ENCODE peak calls at places on chromosome 12, in five cellular contexts. One of them, this sample, is unnamed.

GRCh38 chr12:26870491-26871419 is 37.8 kb upstream of the ITPR2 start:
- DNase-seq in gastrocnemius medialis: no peak
- DNase-seq in neural crest cell: no peak
- DNase-seq in progenitor cell of endocrine pancreas: no peak
- DNase-seq in fibroblast of lung: peak; percentile 64
- DNase-seq in this sample: no peak

GRCh38 chr12:31612819-31613218 is 21.9 kb upstream of the DENND5B start:
- DNase-seq in gastrocnemius medialis: no peak
- DNase-seq in neural crest cell: no peak
- DNase-seq in progenitor cell of endocrine pancreas: no peak
- DNase-seq in fibroblast of lung: no peak
- DNase-seq in this sample: no peak

GRCh38 chr12:32443491-32443890 is 44.1 kb downstream of the FGD4 start:
- DNase-seq in gastrocnemius medialis: no peak
- DNase-seq in neural crest cell: no peak
- DNase-seq in progenitor cell of endocrine pancreas: no peak
- DNase-seq in fibroblast of lung: no peak
- DNase-seq in this sample: no peak

GRCh38 chr12:3752096-3752709 is 706 bp downstream of the CRACR2A start:
- DNase-seq in gastrocnemius medialis: peak; percentile 25
- DNase-seq in neural crest cell: no peak
- DNase-seq in progenitor cell of endocrine pancreas: no peak
- DNase-seq in fibroblast of lung: peak; percentile 11
- DNase-seq in this sample: no peak

GRCh38 chr12:122368361-122369073 is 54.0 kb downstream of the CLIP1 start:
- DNase-seq in gastrocnemius medialis: no peak
- DNase-seq in neural crest cell: no peak
- DNase-seq in progenitor cell of endocrine pancreas: no peak
- DNase-seq in fibroblast of lung: peak; percentile 82
- DNase-seq in this sample: no peak

GRCh38 chr12:24039113-24039525 is 89.6 kb upstream of the SOX5 start:
- DNase-seq in gastrocnemius medialis: no peak
- DNase-seq in neural crest cell: no peak
- DNase-seq in progenitor cell of endocrine pancreas: no peak
- DNase-seq in fibroblast of lung: peak; percentile 96
- DNase-seq in this sample: no peak

GRCh38 chr12:6696690-6697583 is 3.7 kb downstream of the PIANP start:
- DNase-seq in gastrocnemius medialis: no peak
- DNase-seq in neural crest cell: no peak
- DNase-seq in progenitor cell of endocrine pancreas: no peak
- DNase-seq in fibroblast of lung: no peak
- DNase-seq in this sample: no peak

GRCh38 chr12:106459124-106459523 is 101.6 kb downstream of the POLR3B start:
- DNase-seq in gastrocnemius medialis: no peak
- DNase-seq in neural crest cell: no peak
- DNase-seq in progenitor cell of endocrine pancreas: no peak
- DNase-seq in fibroblast of lung: no peak
- DNase-seq in this sample: no peak

GRCh38 chr12:116524311-116524710 is 34.9 kb upstream of the MAP1LC3B2 start:
- DNase-seq in gastrocnemius medialis: no peak
- DNase-seq in neural crest cell: no peak
- DNase-seq in progenitor cell of endocrine pancreas: no peak
- DNase-seq in fibroblast of lung: no peak
- DNase-seq in this sample: no peak

GRCh38 chr12:79766705-79767464 is 76.1 kb upstream of the PAWR start:
- DNase-seq in gastrocnemius medialis: no peak
- DNase-seq in neural crest cell: no peak
- DNase-seq in progenitor cell of endocrine pancreas: no peak
- DNase-seq in fibroblast of lung: peak; percentile 79
- DNase-seq in this sample: no peak

GRCh38 chr12:109291531-109292341 is 17.3 kb downstream of the FOXN4 start:
- DNase-seq in gastrocnemius medialis: no peak
- DNase-seq in neural crest cell: peak; percentile 55
- DNase-seq in progenitor cell of endocrine pancreas: peak; percentile 38
- DNase-seq in fibroblast of lung: peak; percentile 41
- DNase-seq in this sample: no peak

GRCh38 chr12:95624544-95624943 is 73.3 kb upstream of the USP44 start:
- DNase-seq in gastrocnemius medialis: no peak
- DNase-seq in neural crest cell: no peak
- DNase-seq in progenitor cell of endocrine pancreas: no peak
- DNase-seq in fibroblast of lung: peak; percentile 90
- DNase-seq in this sample: no peak

GRCh38 chr12:77179515-77179914 is 114.1 kb upstream of the E2F7 start:
- DNase-seq in gastrocnemius medialis: no peak
- DNase-seq in neural crest cell: no peak
- DNase-seq in progenitor cell of endocrine pancreas: no peak
- DNase-seq in fibroblast of lung: no peak
- DNase-seq in this sample: no peak

GRCh38 chr12:50132505-50133135 is 20.6 kb downstream of the COX14 start:
- DNase-seq in gastrocnemius medialis: no peak
- DNase-seq in neural crest cell: no peak
- DNase-seq in progenitor cell of endocrine pancreas: no peak
- DNase-seq in fibroblast of lung: peak; percentile 17
- DNase-seq in this sample: no peak

GRCh38 chr12:1851126-1851791 is 30.9 kb downstream of the LRTM2 start:
- DNase-seq in gastrocnemius medialis: no peak
- DNase-seq in neural crest cell: no peak
- DNase-seq in progenitor cell of endocrine pancreas: no peak
- DNase-seq in fibroblast of lung: peak; percentile 88
- DNase-seq in this sample: no peak

GRCh38 chr12:30067156-30067555 is 283.4 kb upstream of the TMTC1 start:
- DNase-seq in gastrocnemius medialis: no peak
- DNase-seq in neural crest cell: no peak
- DNase-seq in progenitor cell of endocrine pancreas: no peak
- DNase-seq in fibroblast of lung: peak; percentile 49
- DNase-seq in this sample: no peak

GRCh38 chr12:113464852-113465719 is 6.6 kb downstream of the LHX5 start:
- DNase-seq in gastrocnemius medialis: no peak
- DNase-seq in neural crest cell: no peak
- DNase-seq in progenitor cell of endocrine pancreas: no peak
- DNase-seq in fibroblast of lung: no peak
- DNase-seq in this sample: no peak

GRCh38 chr12:84842406-84843013 is 70.1 kb downstream of the SLC6A15 start:
- DNase-seq in gastrocnemius medialis: no peak
- DNase-seq in neural crest cell: no peak
- DNase-seq in progenitor cell of endocrine pancreas: no peak
- DNase-seq in fibroblast of lung: peak; percentile 37
- DNase-seq in this sample: no peak

GRCh38 chr12:25759752-25760151 is 198.7 kb upstream of the RASSF8 start:
- DNase-seq in gastrocnemius medialis: no peak
- DNase-seq in neural crest cell: no peak
- DNase-seq in progenitor cell of endocrine pancreas: no peak
- DNase-seq in fibroblast of lung: peak; percentile 60
- DNase-seq in this sample: no peak

GRCh38 chr12:2642896-2643425 is 151.8 kb upstream of the FKBP4 start:
- DNase-seq in gastrocnemius medialis: no peak
- DNase-seq in neural crest cell: no peak
- DNase-seq in progenitor cell of endocrine pancreas: no peak
- DNase-seq in fibroblast of lung: no peak
- DNase-seq in this sample: no peak

GRCh38 chr12:52441320-52441911 is 7.2 kb upstream of the KRT75 start:
- DNase-seq in gastrocnemius medialis: no peak
- DNase-seq in neural crest cell: no peak
- DNase-seq in progenitor cell of endocrine pancreas: no peak
- DNase-seq in fibroblast of lung: peak; percentile 87
- DNase-seq in this sample: no peak

GRCh38 chr12:104956870-104957301 is 1.2 kb downstream of the SLC41A2 start:
- DNase-seq in gastrocnemius medialis: no peak
- DNase-seq in neural crest cell: no peak
- DNase-seq in progenitor cell of endocrine pancreas: no peak
- DNase-seq in fibroblast of lung: no peak
- DNase-seq in this sample: no peak

GRCh38 chr12:109097140-109097434 is 310 bp upstream of the UNG start:
- DNase-seq in gastrocnemius medialis: no peak
- DNase-seq in neural crest cell: no peak
- DNase-seq in progenitor cell of endocrine pancreas: no peak
- DNase-seq in fibroblast of lung: no peak
- DNase-seq in this sample: no peak

GRCh38 chr12:56880416-56881035 is 53.7 kb downstream of the SDR9C7 start:
- DNase-seq in gastrocnemius medialis: no peak
- DNase-seq in neural crest cell: no peak
- DNase-seq in progenitor cell of endocrine pancreas: no peak
- DNase-seq in fibroblast of lung: peak; percentile 2
- DNase-seq in this sample: no peak

GRCh38 chr12:25959069-25959961 is 833 bp downstream of the RASSF8 start:
- DNase-seq in gastrocnemius medialis: peak; percentile 58
- DNase-seq in neural crest cell: peak; percentile 24
- DNase-seq in progenitor cell of endocrine pancreas: peak; percentile 51
- DNase-seq in fibroblast of lung: peak; percentile 83
- DNase-seq in this sample: no peak

GRCh38 chr12:104411826-104412626 is 44.7 kb upstream of the CHST11 start:
- DNase-seq in gastrocnemius medialis: no peak
- DNase-seq in neural crest cell: no peak
- DNase-seq in progenitor cell of endocrine pancreas: no peak
- DNase-seq in fibroblast of lung: peak; percentile 79
- DNase-seq in this sample: no peak

DNA sequence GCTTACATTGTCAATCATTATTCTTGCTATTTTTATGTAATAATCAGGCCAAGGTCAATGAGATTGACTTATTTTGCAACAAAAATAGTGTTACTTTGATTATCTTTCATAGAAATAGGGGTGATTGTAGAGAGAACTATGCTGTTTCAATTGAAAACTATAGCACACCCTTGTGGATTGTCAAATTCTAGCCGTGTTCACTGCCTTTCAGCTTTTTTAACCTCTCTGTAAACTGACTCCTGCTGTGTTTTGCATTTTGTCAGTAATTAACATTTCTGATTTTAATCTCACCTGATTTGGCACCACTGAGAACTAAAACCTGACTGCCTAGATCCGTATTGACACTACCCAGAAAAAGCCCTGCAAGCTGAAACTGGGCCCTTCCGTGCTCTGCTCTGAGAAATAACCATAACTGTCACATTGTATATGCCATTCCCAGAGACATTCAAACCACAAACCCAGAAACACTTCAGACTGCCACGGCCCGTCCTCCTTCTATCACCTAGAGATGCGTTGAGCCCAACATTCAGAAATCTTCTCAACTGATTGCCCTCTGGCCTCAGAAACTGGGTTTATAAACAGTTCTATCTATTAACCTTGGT is 26.6 kb upstream of the ETV6 start:
- DNase-seq in gastrocnemius medialis: no peak
- DNase-seq in neural crest cell: no peak
- DNase-seq in progenitor cell of endocrine pancreas: no peak
- DNase-seq in fibroblast of lung: no peak
- DNase-seq in this sample: no peak
- TF ChIP-seq CTCF in gastrocnemius medialis: no peak
- TF ChIP-seq CTCF in neural crest cell: no peak
- TF ChIP-seq CTCF in progenitor cell of endocrine pancreas: peak; percentile 26
- TF ChIP-seq CTCF in fibroblast of lung: peak; percentile 36
- TF ChIP-seq CTCF in this sample: peak; percentile 15

GRCh38 chr12:78585132-78585531 is 279.4 kb upstream of the SYT1 start:
- DNase-seq in gastrocnemius medialis: no peak
- DNase-seq in neural crest cell: no peak
- DNase-seq in progenitor cell of endocrine pancreas: no peak
- DNase-seq in fibroblast of lung: no peak
- DNase-seq in this sample: no peak

GRCh38 chr12:78586790-78587189 is 277.8 kb upstream of the SYT1 start:
- DNase-seq in gastrocnemius medialis: no peak
- DNase-seq in neural crest cell: no peak
- DNase-seq in progenitor cell of endocrine pancreas: no peak
- DNase-seq in fibroblast of lung: no peak
- DNase-seq in this sample: no peak

GRCh38 chr12:78580296-78580695 is 284.3 kb upstream of the SYT1 start:
- DNase-seq in gastrocnemius medialis: no peak
- DNase-seq in neural crest cell: no peak
- DNase-seq in progenitor cell of endocrine pancreas: no peak
- DNase-seq in fibroblast of lung: peak; percentile 31
- DNase-seq in this sample: no peak

GRCh38 chr12:78584695-78585094 is 279.9 kb upstream of the SYT1 start:
- DNase-seq in gastrocnemius medialis: no peak
- DNase-seq in neural crest cell: no peak
- DNase-seq in progenitor cell of endocrine pancreas: no peak
- DNase-seq in fibroblast of lung: peak; percentile 16
- DNase-seq in this sample: no peak
- TF ChIP-seq CTCF in gastrocnemius medialis: no peak
- TF ChIP-seq CTCF in neural crest cell: peak; percentile 48
- TF ChIP-seq CTCF in progenitor cell of endocrine pancreas: peak; percentile 39
- TF ChIP-seq CTCF in fibroblast of lung: peak; percentile 14
- TF ChIP-seq CTCF in this sample: no peak

DNA sequence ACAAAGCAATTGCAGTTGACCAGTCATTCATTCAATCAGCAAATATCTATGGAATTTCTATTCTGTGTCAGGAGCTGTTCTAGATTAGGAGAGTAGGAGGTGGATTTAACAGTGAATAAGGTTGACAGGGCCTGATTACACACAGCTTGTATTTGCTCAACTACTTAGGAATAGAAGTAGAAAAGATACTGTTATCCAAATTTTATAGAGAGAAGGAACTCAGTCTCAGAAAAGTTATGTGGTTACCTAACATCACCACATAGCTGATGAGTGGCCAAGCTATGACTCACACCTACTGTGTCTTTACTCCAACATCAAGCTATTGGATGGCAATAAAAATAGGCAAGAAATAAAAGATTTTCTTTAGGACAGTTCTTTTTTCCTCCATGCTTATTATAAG is 374.8 kb downstream of the RMST start:
- DNase-seq in gastrocnemius medialis: no peak
- DNase-seq in neural crest cell: no peak
- DNase-seq in progenitor cell of endocrine pancreas: no peak
- DNase-seq in fibroblast of lung: peak; percentile 67
- DNase-seq in this sample: no peak
- TF ChIP-seq CTCF in gastrocnemius medialis: no peak
- TF ChIP-seq CTCF in neural crest cell: no peak
- TF ChIP-seq CTCF in progenitor cell of endocrine pancreas: no peak
- TF ChIP-seq CTCF in fibroblast of lung: no peak
- TF ChIP-seq CTCF in this sample: no peak

GRCh38 chr12:99620159-99620479 is 27.4 kb upstream of the GARIN6 start:
- DNase-seq in gastrocnemius medialis: no peak
- DNase-seq in neural crest cell: no peak
- DNase-seq in progenitor cell of endocrine pancreas: no peak
- DNase-seq in fibroblast of lung: no peak
- DNase-seq in this sample: no peak

GRCh38 chr12:99618657-99619056 is 28.9 kb upstream of the GARIN6 start:
- DNase-seq in gastrocnemius medialis: no peak
- DNase-seq in neural crest cell: no peak
- DNase-seq in progenitor cell of endocrine pancreas: no peak
- DNase-seq in fibroblast of lung: peak; percentile 58
- DNase-seq in this sample: no peak

DNA sequence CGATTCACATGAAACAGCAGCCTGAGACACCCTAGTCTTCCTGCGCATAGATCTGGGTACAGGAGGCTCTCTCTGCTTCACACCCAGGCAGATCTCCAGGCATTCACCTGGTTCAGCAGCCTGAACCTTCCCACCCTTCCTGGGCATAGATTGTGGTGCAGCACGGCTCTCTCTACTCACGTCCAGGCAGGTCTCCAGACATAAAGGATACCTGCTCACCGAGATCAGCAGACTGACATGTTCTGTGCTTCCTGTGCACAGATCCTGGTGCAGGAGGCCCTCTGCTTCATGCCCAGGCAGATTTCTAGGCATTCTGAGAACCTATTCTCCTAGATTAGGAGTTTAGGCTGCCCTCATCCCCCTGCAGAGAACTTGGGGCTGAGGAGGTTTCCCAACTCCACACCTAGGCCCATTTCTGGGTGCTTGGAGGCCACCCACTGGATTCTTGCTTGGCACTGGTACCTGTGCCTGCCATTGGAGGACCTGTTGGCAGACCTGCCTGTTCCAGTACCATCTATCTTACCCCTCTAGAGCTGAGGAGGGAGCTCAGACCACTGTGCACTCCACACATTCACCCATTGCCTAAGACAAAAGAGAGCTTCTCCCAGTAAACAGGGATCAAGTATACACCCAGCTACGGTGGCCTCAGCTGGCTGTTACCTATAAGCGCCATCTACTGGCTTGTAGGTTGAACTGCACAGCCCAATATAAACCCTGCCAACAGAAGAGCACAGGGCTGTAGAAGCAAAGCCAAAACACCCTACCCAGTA is 28.0 kb upstream of the GARIN6 start:
- DNase-seq in gastrocnemius medialis: no peak
- DNase-seq in neural crest cell: no peak
- DNase-seq in progenitor cell of endocrine pancreas: no peak
- DNase-seq in fibroblast of lung: peak; percentile 40
- DNase-seq in this sample: no peak
- TF ChIP-seq CTCF in gastrocnemius medialis: no peak
- TF ChIP-seq CTCF in neural crest cell: peak; percentile 63
- TF ChIP-seq CTCF in progenitor cell of endocrine pancreas: peak; percentile 47
- TF ChIP-seq CTCF in fibroblast of lung: peak; percentile 70
- TF ChIP-seq CTCF in this sample: no peak